ENCODE peak calls at places on chromosomes 1 and 21, in five cellular contexts. G is hepatic stellate cell, D is GM04504, L is EL, C is AG08396. Q is an unnamed sample.

GRCh38 chr21:43317959-43318358 is 109.0 kb downstream of the SIK1 start:
- DNase-seq in G (no peak), D (no peak), L (no peak), C (no peak), Q (no peak)

GRCh38 chr1:181423301-181423918 is 59.9 kb upstream of the CACNA1E start:
- DNase-seq in G (peak), D (peak), L (peak), C (peak), Q (no peak)

GRCh38 chr21:41961282-41961701 is 7.5 kb upstream of the C2CD2 start:
- DNase-seq in G (no peak), D (no peak), L (peak), C (no peak), Q (no peak)

GRCh38 chr1:63042278-63042677 is 258.3 kb downstream of the ATG4C start:
- DNase-seq in G (no peak), D (no peak), L (no peak), C (no peak), Q (no peak)

GRCh38 chr1:247647864-247648263 is 31.7 kb downstream of the OR13G1 start:
- DNase-seq in G (no peak), D (no peak), L (no peak), C (no peak), Q (no peak)

GRCh38 chr1:6970256-6970655 is 185.0 kb downstream of the CAMTA1 start:
- DNase-seq in G (no peak), D (no peak), L (no peak), C (no peak), Q (no peak)

GRCh38 chr1:36155560-36156328 is at the start of gene MAP7D1:
- DNase-seq in G (peak), D (peak), L (peak), C (peak), Q (peak)

GRCh38 chr1:1680912-1681273 is 11.7 kb downstream of the SLC35E2B start:
- DNase-seq in G (no peak), D (no peak), L (no peak), C (no peak), Q (peak)

GRCh38 chr1:112263464-112263863 is 132.6 kb upstream of the CTTNBP2NL start:
- DNase-seq in G (no peak), D (no peak), L (peak), C (peak), Q (no peak)

GRCh38 chr1:212669102-212669501 is 30.5 kb downstream of the BATF3 start:
- DNase-seq in G (peak), D (no peak), L (peak), C (peak), Q (no peak)

GRCh38 chr1:243850368-243851128 is 505 bp upstream of the AKT3 start:
- DNase-seq in G (peak), D (peak), L (peak), C (peak), Q (peak)

GRCh38 chr1:83692524-83693336 is 306.2 kb downstream of the TTLL7 start:
- DNase-seq in G (peak), D (no peak), L (peak), C (peak), Q (no peak)